ENCODE peak calls at places on chromosomes 1 and 21, in five cellular contexts. One of them, this sample, is unnamed.

GRCh38 chr1:12480748-12481362 is 137.2 kb downstream of the DHRS3 start:
- DNase-seq in HS-27A: peak
- DNase-seq in right lobe of liver: no peak
- DNase-seq in activated T-helper 1 cell treated with anti-CD3 and anti-CD28 coated beads, Interleukin-12 subunit alpha, Interleukin-12 subunit beta, Interleukin-2, Interleukin-4 antibody, amounts not matched to agents 30 ng/mL and 10 ng/mL and 1 ng/mL, durations not matched to agents 14 hours and 24 hours and 36 hours: no peak
- DNase-seq in NT2/D1: peak
- DNase-seq in this sample: no peak

GRCh38 chr1:207336559-207337467 is 15.3 kb downstream of the CD55 start:
- DNase-seq in HS-27A: no peak
- DNase-seq in right lobe of liver: no peak
- DNase-seq in activated T-helper 1 cell treated with anti-CD3 and anti-CD28 coated beads, Interleukin-12 subunit alpha, Interleukin-12 subunit beta, Interleukin-2, Interleukin-4 antibody, amounts not matched to agents 30 ng/mL and 10 ng/mL and 1 ng/mL, durations not matched to agents 14 hours and 24 hours and 36 hours: peak
- DNase-seq in NT2/D1: no peak
- DNase-seq in this sample: no peak

GRCh38 chr1:154641534-154641933 is 33.5 kb upstream of the ADAR start:
- DNase-seq in HS-27A: no peak
- DNase-seq in right lobe of liver: no peak
- DNase-seq in activated T-helper 1 cell treated with anti-CD3 and anti-CD28 coated beads, Interleukin-12 subunit alpha, Interleukin-12 subunit beta, Interleukin-2, Interleukin-4 antibody, amounts not matched to agents 30 ng/mL and 10 ng/mL and 1 ng/mL, durations not matched to agents 14 hours and 24 hours and 36 hours: no peak
- DNase-seq in NT2/D1: no peak
- DNase-seq in this sample: no peak

GRCh38 chr21:41817228-41817627 is 50.4 kb upstream of the RIPK4 start:
- DNase-seq in HS-27A: no peak
- DNase-seq in right lobe of liver: no peak
- DNase-seq in activated T-helper 1 cell treated with anti-CD3 and anti-CD28 coated beads, Interleukin-12 subunit alpha, Interleukin-12 subunit beta, Interleukin-2, Interleukin-4 antibody, amounts not matched to agents 30 ng/mL and 10 ng/mL and 1 ng/mL, durations not matched to agents 14 hours and 24 hours and 36 hours: no peak
- DNase-seq in NT2/D1: peak
- DNase-seq in this sample: peak

GRCh38 chr1:94974824-94975223 is 47.9 kb upstream of the CNN3 start:
- DNase-seq in HS-27A: peak
- DNase-seq in right lobe of liver: no peak
- DNase-seq in activated T-helper 1 cell treated with anti-CD3 and anti-CD28 coated beads, Interleukin-12 subunit alpha, Interleukin-12 subunit beta, Interleukin-2, Interleukin-4 antibody, amounts not matched to agents 30 ng/mL and 10 ng/mL and 1 ng/mL, durations not matched to agents 14 hours and 24 hours and 36 hours: no peak
- DNase-seq in NT2/D1: no peak
- DNase-seq in this sample: no peak

GRCh38 chr1:182646739-182647138 is 37.6 kb downstream of the RGS8 start:
- DNase-seq in HS-27A: no peak
- DNase-seq in right lobe of liver: no peak
- DNase-seq in activated T-helper 1 cell treated with anti-CD3 and anti-CD28 coated beads, Interleukin-12 subunit alpha, Interleukin-12 subunit beta, Interleukin-2, Interleukin-4 antibody, amounts not matched to agents 30 ng/mL and 10 ng/mL and 1 ng/mL, durations not matched to agents 14 hours and 24 hours and 36 hours: no peak
- DNase-seq in NT2/D1: no peak
- DNase-seq in this sample: no peak

GRCh38 chr1:243849089-243850012 is 692 bp downstream of the AKT3 start:
- DNase-seq in HS-27A: peak
- DNase-seq in right lobe of liver: peak
- DNase-seq in activated T-helper 1 cell treated with anti-CD3 and anti-CD28 coated beads, Interleukin-12 subunit alpha, Interleukin-12 subunit beta, Interleukin-2, Interleukin-4 antibody, amounts not matched to agents 30 ng/mL and 10 ng/mL and 1 ng/mL, durations not matched to agents 14 hours and 24 hours and 36 hours: peak
- DNase-seq in NT2/D1: peak
- DNase-seq in this sample: no peak

GRCh38 chr1:116553386-116554115 is 17.3 kb downstream of the CD58 start:
- DNase-seq in HS-27A: no peak
- DNase-seq in right lobe of liver: no peak
- DNase-seq in activated T-helper 1 cell treated with anti-CD3 and anti-CD28 coated beads, Interleukin-12 subunit alpha, Interleukin-12 subunit beta, Interleukin-2, Interleukin-4 antibody, amounts not matched to agents 30 ng/mL and 10 ng/mL and 1 ng/mL, durations not matched to agents 14 hours and 24 hours and 36 hours: no peak
- DNase-seq in NT2/D1: no peak
- DNase-seq in this sample: no peak

GRCh38 chr1:174999926-175000696 is at the start of gene CACYBP:
- DNase-seq in HS-27A: no peak
- DNase-seq in right lobe of liver: peak
- DNase-seq in activated T-helper 1 cell treated with anti-CD3 and anti-CD28 coated beads, Interleukin-12 subunit alpha, Interleukin-12 subunit beta, Interleukin-2, Interleukin-4 antibody, amounts not matched to agents 30 ng/mL and 10 ng/mL and 1 ng/mL, durations not matched to agents 14 hours and 24 hours and 36 hours: peak
- DNase-seq in NT2/D1: peak
- DNase-seq in this sample: no peak

This sample was measured in Caco-2.